ENCODE peak calls at places on chromosomes 1 and 21, in five cellular contexts. I is stimulated activated naive CD8-positive, alpha-beta T cell treated with anti-CD3 and anti-CD28 coated beads, Interleukin-15, Interleukin-2, amounts not matched to agents 100 U/mL and 50 U/mL, for 24 hours; H is mesothelial cell of epicardium; R is T-helper 2 cell; S is mucosa of gallbladder. M is an unnamed sample.

GRCh38 chr1:154736840-154737239 is 128.9 kb upstream of the ADAR start:
- DNase-seq in I (peak), H (no peak), R (peak), S (peak), M (no peak)

GRCh38 chr21:42010507-42011493 is 640 bp upstream of the ZBTB21 start:
- DNase-seq in I (peak), H (no peak), R (peak), S (no peak), M (peak)

GRCh38 chr1:40014253-40014706 is 26.2 kb upstream of the CAP1 start:
- DNase-seq in I (no peak), H (no peak), R (peak), S (no peak), M (no peak)

GRCh38 chr1:111873460-111873859 is 116.0 kb downstream of the KCND3 start:
- DNase-seq in I (no peak), H (no peak), R (no peak), S (no peak), M (no peak)

GRCh38 chr1:17465186-17465585 is 25.7 kb upstream of the RCC2 start:
- DNase-seq in I (no peak), H (no peak), R (no peak), S (no peak), M (no peak)

GRCh38 chr1:65221638-65222421 is 73.8 kb downstream of the AK4 start:
- DNase-seq in I (no peak), H (no peak), R (no peak), S (no peak), M (no peak)

GRCh38 chr1:219533280-219533679 is 79.6 kb downstream of the ZC3H11B start:
- DNase-seq in I (no peak), H (no peak), R (no peak), S (no peak), M (no peak)

GRCh38 chr1:91850708-91851107 is 35.2 kb downstream of the TGFBR3 start:
- DNase-seq in I (no peak), H (no peak), R (no peak), S (no peak), M (no peak)

GRCh38 chr1:12708956-12709555 is 6.9 kb upstream of the AADACL3 start:
- DNase-seq in I (no peak), H (no peak), R (no peak), S (no peak), M (no peak)

GRCh38 chr1:207619833-207620572 is 24.9 kb upstream of the CR1L start:
- DNase-seq in I (no peak), H (no peak), R (peak), S (peak), M (peak)

GRCh38 chr1:54843449-54843848 is 42.3 kb upstream of the TTC22 start:
- DNase-seq in I (no peak), H (no peak), R (no peak), S (no peak), M (no peak)

GRCh38 chr1:157106813-157107189 is 7.2 kb upstream of the ETV3L start:
- DNase-seq in I (no peak), H (no peak), R (no peak), S (no peak), M (no peak)

GRCh38 chr1:117017648-117018047 is 16.1 kb downstream of the CD101 start:
- DNase-seq in I (no peak), H (no peak), R (no peak), S (no peak), M (peak)

GRCh38 chr1:231020816-231021215 is 19.2 kb downstream of the FAM89A start:
- DNase-seq in I (no peak), H (no peak), R (no peak), S (no peak), M (no peak)

GRCh38 chr1:205918955-205919746 is 24.1 kb downstream of the SLC26A9 start:
- DNase-seq in I (peak), H (peak), R (peak), S (peak), M (peak)

GRCh38 chr1:110187139-110187890 is 22.8 kb upstream of the KCNC4 start:
- DNase-seq in I (no peak), H (no peak), R (no peak), S (peak), M (no peak)

GRCh38 chr1:54114955-54115354 is 37.8 kb downstream of the CDCP2 start:
- DNase-seq in I (no peak), H (no peak), R (no peak), S (no peak), M (no peak)

GRCh38 chr1:40363721-40364120 is 9.8 kb upstream of the SMAP2 start:
- DNase-seq in I (peak), H (no peak), R (no peak), S (no peak), M (no peak)

GRCh38 chr21:35697321-35697808 is 363.0 kb downstream of the SETD4 start:
- DNase-seq in I (peak), H (peak), R (no peak), S (peak), M (peak)

GRCh38 chr1:25544243-25544764 is 898 bp downstream of the LDLRAP1 start:
- DNase-seq in I (no peak), H (no peak), R (no peak), S (no peak), M (no peak)

GRCh38 chr1:46643368-46643775 is 24.8 kb downstream of the ATPAF1 start:
- DNase-seq in I (no peak), H (no peak), R (no peak), S (no peak), M (no peak)

GRCh38 chr1:195516036-195516435 is 1092.2 kb downstream of the KCNT2 start:
- DNase-seq in I (no peak), H (no peak), R (no peak), S (no peak), M (no peak)

GRCh38 chr1:231702804-231703203 is 76.2 kb downstream of the DISC1 start:
- DNase-seq in I (no peak), H (no peak), R (no peak), S (no peak), M (no peak)

GRCh38 chr1:20339811-20340457 is 49.3 kb downstream of the VWA5B1 start:
- DNase-seq in I (no peak), H (no peak), R (no peak), S (no peak), M (no peak)

GRCh38 chr21:16594191-16594590 is 864.4 kb downstream of the USP25 start:
- DNase-seq in I (no peak), H (no peak), R (no peak), S (no peak), M (no peak)

GRCh38 chr1:231770776-231771175 is 144.2 kb downstream of the DISC1 start:
- DNase-seq in I (no peak), H (no peak), R (no peak), S (no peak), M (no peak)

GRCh38 chr1:17070163-17070525 is 16.3 kb upstream of the SDHB start:
- DNase-seq in I (no peak), H (no peak), R (no peak), S (no peak), M (no peak)

GRCh38 chr1:106768077-106768476 is 288.4 kb upstream of the PRMT6 start:
- DNase-seq in I (no peak), H (no peak), R (no peak), S (no peak), M (no peak)

M was measured in testis.